ENCODE peak calls at places on chromosomes 4 and X, in eight cellular contexts. P, Z, F, K, J, W, V and Y are unnamed samples.

GRCh38 chr4:38601244-38601915 is 62.6 kb upstream of the KLF3 start:
- DNase-seq in P (no peak), Z (peak), F (no peak), K (no peak), J (no peak), W (peak), V (no peak), Y (no peak)

GRCh38 chr4:118761387-118762016 is 74.4 kb downstream of the SEC24D start:
- DNase-seq in P (no peak), Z (no peak), F (no peak), K (no peak), J (no peak), W (no peak), V (no peak), Y (no peak)

GRCh38 chr4:2388430-2389182 is 29.8 kb downstream of the ZFYVE28 start:
- DNase-seq in P (no peak), Z (peak), F (no peak), K (no peak), J (no peak), W (peak), V (no peak), Y (no peak)

GRCh38 chr4:79599691-79600090 is 191.7 kb upstream of the GK2 start:
- DNase-seq in P (no peak), Z (no peak), F (no peak), K (no peak), J (no peak), W (no peak), V (no peak), Y (peak)

GRCh38 chr4:64327237-64327636 is 82.0 kb downstream of the TECRL start:
- DNase-seq in P (no peak), Z (no peak), F (no peak), K (no peak), J (no peak), W (no peak), V (no peak), Y (no peak)

GRCh38 chr4:157013656-157014055 is 42.1 kb upstream of the PDGFC start:
- DNase-seq in P (no peak), Z (no peak), F (no peak), K (no peak), J (no peak), W (peak), V (no peak), Y (no peak)

GRCh38 chr4:87031946-87032345 is 97.1 kb downstream of the AFF1 start:
- DNase-seq in P (no peak), Z (no peak), F (no peak), K (no peak), J (no peak), W (peak), V (no peak), Y (no peak)

GRCh38 chr4:19324175-19324574 is 927.5 kb upstream of the SLIT2 start:
- DNase-seq in P (no peak), Z (no peak), F (no peak), K (no peak), J (no peak), W (no peak), V (no peak), Y (no peak)

GRCh38 chr4:71243434-71243833 is 95.4 kb upstream of the SLC4A4 start:
- DNase-seq in P (no peak), Z (no peak), F (no peak), K (no peak), J (no peak), W (no peak), V (no peak), Y (no peak)

GRCh38 chr4:67292649-67293048 is 252.7 kb downstream of the CENPC start:
- DNase-seq in P (no peak), Z (no peak), F (no peak), K (no peak), J (no peak), W (no peak), V (no peak), Y (no peak)

GRCh38 chr4:123398151-123398802 is 1.7 kb downstream of the SPRY1 start:
- DNase-seq in P (peak), Z (peak), F (peak), K (peak), J (peak), W (peak), V (peak), Y (peak)

GRCh38 chr4:184287697-184288255 is 70.1 kb upstream of the ENPP6 start:
- DNase-seq in P (no peak), Z (peak), F (no peak), K (no peak), J (no peak), W (peak), V (no peak), Y (no peak)

GRCh38 chrX:120752431-120753128 is 122.7 kb upstream of the C1GALT1C1 start:
- DNase-seq in P (no peak), Z (no peak), F (no peak), K (no peak), J (no peak), W (no peak), V (no peak), Y (no peak)

GRCh38 chrX:7828594-7828993 is 14.4 kb upstream of the VCX start:
- DNase-seq in P (no peak), Z (no peak), F (no peak), K (no peak), J (no peak), W (no peak), V (no peak), Y (no peak)

GRCh38 chrX:103488332-103488731 is 31.0 kb downstream of the RAB40A start:
- DNase-seq in P (no peak), Z (peak), F (no peak), K (no peak), J (no peak), W (peak), V (no peak), Y (no peak)

GRCh38 chrX:29478336-29479069 is 736.9 kb upstream of the MAGEB2 start:
- DNase-seq in P (no peak), Z (peak), F (no peak), K (peak), J (no peak), W (peak), V (no peak), Y (no peak)

GRCh38 chrX:154063234-154063633 is 34.3 kb downstream of the MECP2 start:
- DNase-seq in P (no peak), Z (no peak), F (no peak), K (no peak), J (no peak), W (no peak), V (no peak), Y (no peak)

GRCh38 chr4:137408527-137409177 is 123.6 kb downstream of the PCDH18 start:
- DNase-seq in P (no peak), Z (no peak), F (no peak), K (no peak), J (no peak), W (no peak), V (no peak), Y (no peak)

GRCh38 chr4:15906024-15906443 is 32.5 kb downstream of the FGFBP1 start:
- DNase-seq in P (no peak), Z (no peak), F (no peak), K (no peak), J (no peak), W (peak), V (no peak), Y (no peak)

GRCh38 chr4:13399257-13399656 is 84.9 kb downstream of the RAB28 start:
- DNase-seq in P (no peak), Z (peak), F (no peak), K (no peak), J (no peak), W (peak), V (no peak), Y (no peak)

GRCh38 chr4:180589575-180589974 is 1653.6 kb upstream of the TENM3 start:
- DNase-seq in P (no peak), Z (no peak), F (no peak), K (no peak), J (no peak), W (no peak), V (no peak), Y (no peak)

GRCh38 chrX:129540068-129540653 is at the start of gene OCRL:
- DNase-seq in P (peak), Z (peak), F (peak), K (peak), J (peak), W (peak), V (peak), Y (peak)

GRCh38 chrX:22795680-22796079 is 204.1 kb upstream of the DDX53 start:
- DNase-seq in P (no peak), Z (no peak), F (no peak), K (no peak), J (no peak), W (peak), V (no peak), Y (no peak)

GRCh38 chr4:41184009-41184408 is 30.3 kb downstream of the APBB2 start:
- DNase-seq in P (no peak), Z (no peak), F (no peak), K (no peak), J (no peak), W (no peak), V (no peak), Y (no peak)

GRCh38 chr4:57110635-57111546 is 706 bp upstream of the IGFBP7 start:
- DNase-seq in P (no peak), Z (peak), F (peak), K (no peak), J (peak), W (peak), V (peak), Y (no peak)

GRCh38 chrX:132501606-132502005 is 12.8 kb upstream of the MBNL3 start:
- DNase-seq in P (no peak), Z (peak), F (no peak), K (no peak), J (no peak), W (no peak), V (no peak), Y (no peak)

GRCh38 chr4:151561551-151562256 is 152.7 kb downstream of the FHIP1A start:
- DNase-seq in P (no peak), Z (no peak), F (no peak), K (no peak), J (no peak), W (peak), V (no peak), Y (no peak)